ENCODE peak calls at places on chromosomes 6 and 20, in five cellular contexts. I, L, E, F and B are unnamed samples. For H3K4me1 and H3K36me3, the result is how much of the 10 kb centered on the place peaks cover.

GRCh38 chr20:9156529-9157280 is 87.8 kb downstream of the PLCB4 start:
- DNase-seq in I (no peak), L (no peak), E (no peak), F (no peak), B (no peak)

GRCh38 chr6:25327372-25327771 is 48.2 kb downstream of the CARMIL1 start:
- DNase-seq in I (no peak), L (no peak), E (no peak), F (no peak), B (no peak)

GRCh38 chr6:33813960-33814662 is 10.3 kb upstream of the MLN start:
- DNase-seq in I (no peak), L (no peak), E (no peak), F (no peak), B (no peak)

GRCh38 chr6:53033764-53034163 is 31.4 kb upstream of the FBXO9 start:
- DNase-seq in I (no peak), L (no peak), E (no peak), F (no peak), B (peak)

GRCh38 chr6:107361568-107362270 is 97.6 kb downstream of the PDSS2 start:
- DNase-seq in I (no peak), L (no peak), E (no peak), F (no peak), B (no peak)

GRCh38 chr6:30914076-30914853 is at the start of gene VARS2:
- DNase-seq in I (peak), L (peak), E (peak), F (peak), B (peak)

GRCh38 chr6:70180183-70180903 is 122.5 kb downstream of the COL9A1 start:
- DNase-seq in I (no peak), L (no peak), E (no peak), F (no peak), B (no peak)

GRCh38 chr6:140071115-140071514 is 696.7 kb upstream of the CITED2 start:
- DNase-seq in I (no peak), L (no peak), E (peak), F (no peak), B (no peak)

GRCh38 chr20:33969563-33969962 is 24.1 kb upstream of the RALY start:
- DNase-seq in I (no peak), L (no peak), E (no peak), F (no peak), B (no peak)

GRCh38 chr6:22445946-22446345 is 123.4 kb upstream of the HDGFL1 start:
- DNase-seq in I (no peak), L (no peak), E (no peak), F (no peak), B (no peak)

GRCh38 chr20:62931464-62931863 is 5.2 kb upstream of the DIDO1 start:
- DNase-seq in I (no peak), L (no peak), E (no peak), F (no peak), B (no peak)
- H3K4me1 ChIP-seq in I (under half), L (under half), E (under half), F (half or more), B (under half)

DNA sequence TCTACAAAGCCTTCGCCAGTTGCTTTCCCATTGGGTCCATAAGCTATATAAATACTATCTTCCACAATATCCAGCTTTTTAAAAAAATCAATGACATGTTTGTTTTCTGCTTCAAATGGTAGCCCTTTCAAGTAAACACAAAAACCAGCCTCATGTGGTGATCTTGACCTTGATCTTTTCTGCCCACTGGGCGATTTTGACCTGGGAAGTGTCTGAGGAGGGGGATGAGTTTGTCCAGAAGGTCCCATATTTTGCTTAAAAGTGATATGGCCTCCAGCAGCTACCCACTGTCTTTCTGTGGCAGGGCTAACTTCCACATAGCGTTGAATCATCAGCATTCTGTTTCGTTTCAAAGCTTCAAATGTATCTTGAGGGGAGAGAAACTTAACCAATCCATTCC is 10.8 kb downstream of the CPNE1 start:
- DNase-seq in I (no peak), L (no peak), E (no peak), F (no peak), B (no peak)
- H3K36me3 ChIP-seq in I (under half), L (under half), E (half or more), F (under half), B (under half)

GRCh38 chr20:51237790-51238189 is 214.9 kb upstream of the KCNG1 start:
- DNase-seq in I (no peak), L (no peak), E (no peak), F (no peak), B (no peak)
- TF ChIP-seq EP300 in I (no peak), L (no peak), E (no peak), F (no peak), B (no peak)

DNA sequence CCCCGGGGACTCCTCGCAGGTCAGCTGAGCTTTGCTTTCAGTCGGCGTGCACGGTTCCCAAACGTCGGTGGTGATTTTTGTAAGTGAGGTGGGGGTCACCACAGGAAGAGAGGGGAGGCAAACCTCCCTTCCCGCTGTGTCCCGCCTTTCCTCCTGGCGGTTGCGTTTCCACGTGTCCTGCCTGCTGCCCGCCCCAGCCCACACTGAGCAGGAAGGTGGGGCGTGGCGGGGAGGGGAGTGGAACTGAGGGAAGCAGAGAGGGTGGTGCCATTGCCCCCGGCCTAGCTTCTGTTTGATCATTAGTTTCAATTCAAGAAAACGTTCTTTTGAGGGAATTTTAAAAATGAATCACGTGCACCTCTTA is 30.1 kb upstream of the AFDN start:
- DNase-seq in I (no peak), L (no peak), E (no peak), F (peak), B (no peak)
- H3K4me1 ChIP-seq in I (under half), L (under half), E (under half), F (under half), B (under half)

DNA sequence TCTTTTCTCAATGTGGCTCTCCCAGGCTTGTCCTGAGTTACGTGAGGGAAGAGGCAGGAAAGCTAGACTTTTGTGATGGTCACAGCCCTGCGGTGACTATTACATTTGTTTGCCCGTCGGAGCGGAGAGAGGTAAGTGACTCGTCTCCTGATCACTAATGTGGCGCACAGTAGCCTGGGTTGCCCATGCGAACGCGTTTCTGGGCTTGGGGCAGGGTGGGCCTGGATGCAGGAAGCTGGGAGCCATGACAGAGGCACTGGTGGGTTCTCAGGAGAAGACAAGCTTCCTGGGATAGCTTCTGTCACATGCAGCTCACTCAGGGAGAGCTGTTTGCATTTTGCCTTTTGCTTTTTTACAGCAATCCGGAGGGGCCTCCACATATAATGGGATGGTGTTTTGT is 60.6 kb downstream of the IGF2R start:
- DNase-seq in I (no peak), L (no peak), E (no peak), F (no peak), B (no peak)
- H3K36me3 ChIP-seq in I (half or more), L (half or more), E (under half), F (under half), B (under half)

GRCh38 chr6:85364354-85364753 is 85.5 kb upstream of the NT5E start:
- DNase-seq in I (no peak), L (no peak), E (no peak), F (no peak), B (no peak)
- TF ChIP-seq EP300 in I (no peak), L (no peak), E (peak), F (no peak), B (no peak)